ENCODE peak calls at places on chromosome 5, in nine cellular contexts. W is left lung; V is heart left ventricle; Z is prostate gland; X is left ventricle myocardium inferior; L is endodermal cell; S is astrocyte; Y is sigmoid colon; J is CD8-positive, alpha-beta T cell. Q is an unnamed sample. For H3K4me1, the result is how much of the 10 kb centered on the place peaks cover.

GRCh38 chr5:135320718-135321484 is 78.1 kb downstream of the MACROH2A1 start:
- DNase-seq in W (no peak), S (no peak), X (no peak), L (peak), V (no peak), Z (no peak), Y (no peak), J (no peak), Q (no peak)

GRCh38 chr5:157217289-157218024 is 36.8 kb downstream of the ITK start:
- DNase-seq in W (no peak), J (no peak), S (no peak), V (no peak), X (no peak), Y (no peak), Z (no peak), L (no peak), Q (no peak)

GRCh38 chr5:318341-318897 is 3.1 kb upstream of the AHRR start:
- DNase-seq in Z (no peak), W (no peak), V (no peak), S (peak), X (no peak), Y (no peak), L (no peak), J (no peak), Q (no peak)

GRCh38 chr5:133716475-133717183 is 104.3 kb upstream of the FSTL4 start:
- DNase-seq in J (no peak), X (no peak), Y (no peak), Z (no peak), S (no peak), L (no peak), W (no peak), V (no peak), Q (no peak)

GRCh38 chr5:27312291-27312690 is 273.9 kb upstream of the CDH9 start:
- DNase-seq in S (no peak), Z (no peak), X (no peak), Y (no peak), J (no peak), L (no peak), W (no peak), V (no peak), Q (no peak)

GRCh38 chr5:74016373-74016772 is 390.4 kb downstream of the ARHGEF28 start:
- DNase-seq in S (no peak), V (no peak), Z (no peak), Y (no peak), X (no peak), L (peak), J (no peak), W (no peak), Q (no peak)

GRCh38 chr5:93571111-93571977 is 9.7 kb downstream of the NR2F1-AS1 start:
- DNase-seq in V (no peak), S (no peak), L (peak), J (no peak), Y (no peak), Z (no peak), W (no peak), X (no peak), Q (no peak)

GRCh38 chr5:95872333-95873268 is 50.1 kb upstream of the GLRX start:
- DNase-seq in S (no peak), V (no peak), Y (no peak), L (no peak), J (no peak), X (no peak), Z (no peak), W (no peak), Q (no peak)

GRCh38 chr5:14469485-14470377 is 111.9 kb upstream of the OTULINL start:
- DNase-seq in W (no peak), V (no peak), Z (no peak), J (no peak), X (no peak), L (no peak), S (no peak), Y (no peak), Q (no peak)

GRCh38 chr5:68368686-68369359 is 153.3 kb downstream of the PIK3R1 start:
- DNase-seq in J (no peak), Y (no peak), V (no peak), S (peak), X (no peak), W (no peak), L (no peak), Z (no peak), Q (no peak)

GRCh38 chr5:115096034-115096769 is 73.5 kb downstream of the TRIM36 start:
- DNase-seq in Z (no peak), X (no peak), L (no peak), J (no peak), V (no peak), Y (no peak), S (no peak), W (no peak), Q (no peak)

GRCh38 chr5:93978222-93978621 is 236.8 kb upstream of the POU5F2 start:
- DNase-seq in V (no peak), J (no peak), Z (no peak), S (no peak), W (no peak), X (no peak), L (no peak), Y (no peak), Q (no peak)

GRCh38 chr5:73311291-73312110 is 137.1 kb downstream of the FOXD1 start:
- DNase-seq in X (no peak), V (peak), W (no peak), S (peak), Z (no peak), Y (no peak), L (peak), J (no peak), Q (peak)

GRCh38 chr5:35815089-35815936 is 41.4 kb upstream of the IL7R start:
- DNase-seq in Z (no peak), J (no peak), S (no peak), X (no peak), V (no peak), Y (no peak), W (no peak), L (peak), Q (no peak)

GRCh38 chr5:104800440-104801048 is 1238.0 kb upstream of the NUDT12 start:
- DNase-seq in L (peak), V (no peak), W (no peak), X (no peak), S (no peak), Z (no peak), J (no peak), Y (no peak), Q (no peak)

GRCh38 chr5:56060276-56061110 is 65.7 kb upstream of the IL6ST start:
- DNase-seq in Z (no peak), V (no peak), W (no peak), X (no peak), S (peak), J (no peak), Y (no peak), L (no peak), Q (no peak)

GRCh38 chr5:155954739-155955445 is 372.1 kb upstream of the SGCD start:
- DNase-seq in Y (no peak), X (no peak), Z (no peak), V (no peak), J (no peak), S (peak), L (no peak), W (no peak), Q (no peak)

GRCh38 chr5:95102687-95103086 is 182.2 kb downstream of the MCTP1 start:
- DNase-seq in S (no peak), V (no peak), X (no peak), W (no peak), Y (no peak), Z (no peak), L (no peak), J (no peak), Q (no peak)

GRCh38 chr5:17882760-17883488 is 248.7 kb downstream of the TAF11L14 start:
- DNase-seq in X (no peak), S (peak), Z (peak), Y (no peak), V (no peak), L (peak), J (no peak), W (no peak), Q (no peak)

GRCh38 chr5:87997662-87998061 is 271.0 kb downstream of the TMEM161B start:
- DNase-seq in Y (no peak), Z (no peak), L (no peak), W (no peak), J (no peak), V (no peak), X (no peak), S (no peak), Q (no peak)
- H3K4me1 ChIP-seq in Y (under half), Z (under half), L (under half), W (under half), J (under half), V (under half), X (under half), S (under half), Q (under half)

DNA sequence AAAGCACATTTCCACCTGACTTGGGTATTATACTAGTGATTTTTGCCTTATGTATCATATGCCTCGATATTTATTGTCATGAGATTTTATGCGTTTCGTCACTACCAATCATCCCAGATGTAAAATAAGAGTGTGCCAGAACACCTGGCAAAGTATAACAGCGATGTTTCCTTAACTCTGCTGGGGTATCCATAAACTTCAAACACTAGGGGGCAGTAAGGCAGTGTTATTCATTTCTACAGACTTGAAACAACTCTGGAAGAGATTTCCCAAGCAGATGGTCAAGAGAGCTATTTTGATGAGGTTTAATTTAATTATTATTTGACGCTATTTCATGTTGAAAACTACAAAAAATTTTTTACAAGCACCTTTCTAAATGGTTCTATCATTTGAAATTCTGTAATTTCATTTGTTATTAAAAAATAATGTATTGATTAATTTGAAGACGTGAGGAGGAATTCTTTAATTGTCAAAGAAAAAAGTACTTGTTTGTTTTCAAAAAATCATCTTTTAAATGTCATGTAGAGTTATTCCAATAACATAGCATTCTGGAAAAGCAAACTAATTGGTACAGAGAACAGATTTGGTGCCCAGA is 388.5 kb upstream of the CTNND2 start:
- DNase-seq in L (peak), Z (no peak), V (no peak), W (no peak), S (peak), J (no peak), Y (no peak), X (no peak), Q (no peak)
- TF ChIP-seq CTCF in L (peak), Z (no peak), V (no peak), W (no peak), S (peak), J (no peak), Y (no peak), X (no peak), Q (no peak)

GRCh38 chr5:62130107-62130506 is 175.9 kb upstream of the KIF2A start:
- DNase-seq in Z (no peak), W (no peak), V (no peak), J (no peak), S (no peak), Y (no peak), X (no peak), L (no peak), Q (no peak)

GRCh38 chr5:62134811-62135210 is 171.2 kb upstream of the KIF2A start:
- DNase-seq in J (no peak), L (no peak), X (no peak), S (no peak), W (no peak), Y (no peak), V (no peak), Z (no peak), Q (no peak)

GRCh38 chr5:62133426-62133825 is 172.6 kb upstream of the KIF2A start:
- DNase-seq in Y (no peak), V (no peak), X (no peak), Z (no peak), W (no peak), L (no peak), J (no peak), S (no peak), Q (no peak)

GRCh38 chr5:62127098-62127736 is 178.8 kb upstream of the KIF2A start:
- DNase-seq in L (no peak), W (no peak), X (no peak), Z (no peak), J (no peak), V (no peak), S (no peak), Y (no peak), Q (no peak)

DNA sequence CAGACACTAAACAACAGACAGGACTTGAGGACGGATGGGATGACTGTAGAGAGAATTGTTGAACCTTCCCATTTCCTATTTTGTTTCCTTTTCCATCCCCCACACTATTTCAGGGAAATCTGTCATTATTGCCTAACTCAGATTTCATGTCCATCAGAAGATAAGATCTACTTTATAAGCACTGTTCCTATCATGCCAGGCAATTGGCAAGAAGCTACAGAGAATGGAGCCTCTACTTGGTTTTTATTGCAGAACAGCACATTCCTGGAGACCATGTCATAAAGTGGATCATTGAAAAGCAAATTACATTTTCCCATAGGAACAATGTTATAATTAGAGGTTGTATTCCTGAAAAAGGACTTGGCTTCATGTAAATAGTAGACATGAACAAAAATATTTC is 173.7 kb upstream of the KIF2A start:
- DNase-seq in L (no peak), W (no peak), S (no peak), J (no peak), Y (no peak), V (no peak), X (no peak), Z (no peak), Q (no peak)
- H3K4me3 ChIP-seq in L (no peak), W (no peak), S (no peak), J (no peak), Y (no peak), V (no peak), X (no peak), Z (no peak), Q (no peak)

GRCh38 chr5:67161767-67162166 is 34.8 kb downstream of the CD180 start:
- DNase-seq in J (no peak), X (no peak), L (no peak), W (no peak), V (no peak), Z (no peak), S (no peak), Y (no peak), Q (no peak)

GRCh38 chr5:67163231-67163756 is 33.3 kb downstream of the CD180 start:
- DNase-seq in L (peak), J (no peak), Y (no peak), Z (no peak), X (no peak), V (no peak), S (no peak), W (no peak), Q (peak)

GRCh38 chr5:67165524-67166459 is 30.8 kb downstream of the CD180 start:
- DNase-seq in W (peak), J (peak), Y (peak), L (peak), X (peak), V (peak), S (peak), Z (peak), Q (peak)

GRCh38 chr5:67164856-67165523 is 31.6 kb downstream of the CD180 start:
- DNase-seq in X (no peak), Z (no peak), L (no peak), S (no peak), W (no peak), Y (no peak), J (no peak), V (no peak), Q (peak)

GRCh38 chr5:67163863-67164595 is 32.6 kb downstream of the CD180 start:
- DNase-seq in J (no peak), W (no peak), V (no peak), L (no peak), Z (no peak), S (no peak), X (no peak), Y (no peak), Q (no peak)
- H3K4me1 ChIP-seq in J (half or more), W (under half), V (under half), L (under half), Z (under half), S (under half), X (under half), Y (under half), Q (under half)

GRCh38 chr5:169091396-169091980 is 209.5 kb downstream of the SLIT3 start:
- DNase-seq in S (no peak), Z (no peak), W (no peak), X (no peak), V (no peak), L (no peak), J (no peak), Y (no peak), Q (no peak)

GRCh38 chr5:169084775-169085566 is 216.0 kb downstream of the SLIT3 start:
- DNase-seq in L (peak), Y (no peak), J (no peak), W (no peak), X (no peak), Z (no peak), S (no peak), V (no peak), Q (no peak)

GRCh38 chr5:169085656-169086055 is 215.3 kb downstream of the SLIT3 start:
- DNase-seq in L (no peak), J (no peak), S (no peak), Z (no peak), V (no peak), X (no peak), Y (no peak), W (no peak), Q (no peak)

GRCh38 chr5:169088032-169088726 is 212.8 kb downstream of the SLIT3 start:
- DNase-seq in Y (no peak), S (no peak), V (no peak), W (no peak), J (no peak), X (no peak), Z (no peak), L (no peak), Q (no peak)

DNA sequence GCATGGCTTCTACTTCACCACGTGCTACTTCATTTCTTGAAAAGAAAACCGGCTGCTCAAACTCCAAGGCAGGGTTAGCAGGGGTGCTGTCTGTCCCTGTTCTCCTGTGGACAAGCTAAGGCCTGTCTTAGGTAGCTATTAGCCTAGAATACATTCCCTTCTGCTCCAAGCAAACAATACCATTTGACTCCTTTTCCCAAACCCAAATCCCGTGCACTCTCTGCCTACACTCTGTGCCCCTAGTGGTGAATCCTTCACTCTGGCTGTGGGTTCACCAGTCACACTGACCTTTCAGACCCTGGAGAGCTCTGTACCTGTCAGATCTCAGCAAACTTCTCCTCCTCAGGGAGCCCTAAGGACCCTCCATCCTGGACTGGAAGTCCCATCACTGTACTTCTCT is 211.6 kb downstream of the SLIT3 start:
- DNase-seq in W (no peak), Y (no peak), Z (peak), L (peak), V (no peak), X (no peak), S (no peak), J (no peak), Q (no peak)
- TF ChIP-seq CTCF in W (no peak), Y (no peak), Z (no peak), L (peak), V (no peak), X (no peak), S (no peak), J (no peak), Q (no peak)

GRCh38 chr5:142432961-142433360 is 108.1 kb upstream of the SPRY4 start:
- DNase-seq in V (no peak), W (no peak), S (no peak), Z (no peak), X (no peak), L (peak), Y (no peak), J (peak), Q (no peak)
- H3K4me3 ChIP-seq in V (no peak), W (no peak), S (no peak), Z (no peak), X (no peak), L (no peak), Y (no peak), J (no peak), Q (no peak)

GRCh38 chr5:78574157-78574673 is 74.4 kb downstream of the LHFPL2 start:
- DNase-seq in Z (no peak), L (no peak), Y (no peak), J (no peak), V (no peak), S (no peak), X (no peak), W (peak), Q (no peak)

GRCh38 chr5:78577992-78578391 is 70.6 kb downstream of the LHFPL2 start:
- DNase-seq in V (no peak), Y (no peak), W (no peak), S (no peak), L (no peak), Z (no peak), J (no peak), X (no peak), Q (no peak)

GRCh38 chr5:78574731-78575161 is 73.8 kb downstream of the LHFPL2 start:
- DNase-seq in J (no peak), S (peak), W (no peak), L (no peak), V (peak), X (no peak), Z (no peak), Y (no peak), Q (no peak)

GRCh38 chr5:78576376-78576775 is 72.2 kb downstream of the LHFPL2 start:
- DNase-seq in L (no peak), W (no peak), X (no peak), J (no peak), Y (no peak), V (no peak), Z (no peak), S (no peak), Q (no peak)

DNA sequence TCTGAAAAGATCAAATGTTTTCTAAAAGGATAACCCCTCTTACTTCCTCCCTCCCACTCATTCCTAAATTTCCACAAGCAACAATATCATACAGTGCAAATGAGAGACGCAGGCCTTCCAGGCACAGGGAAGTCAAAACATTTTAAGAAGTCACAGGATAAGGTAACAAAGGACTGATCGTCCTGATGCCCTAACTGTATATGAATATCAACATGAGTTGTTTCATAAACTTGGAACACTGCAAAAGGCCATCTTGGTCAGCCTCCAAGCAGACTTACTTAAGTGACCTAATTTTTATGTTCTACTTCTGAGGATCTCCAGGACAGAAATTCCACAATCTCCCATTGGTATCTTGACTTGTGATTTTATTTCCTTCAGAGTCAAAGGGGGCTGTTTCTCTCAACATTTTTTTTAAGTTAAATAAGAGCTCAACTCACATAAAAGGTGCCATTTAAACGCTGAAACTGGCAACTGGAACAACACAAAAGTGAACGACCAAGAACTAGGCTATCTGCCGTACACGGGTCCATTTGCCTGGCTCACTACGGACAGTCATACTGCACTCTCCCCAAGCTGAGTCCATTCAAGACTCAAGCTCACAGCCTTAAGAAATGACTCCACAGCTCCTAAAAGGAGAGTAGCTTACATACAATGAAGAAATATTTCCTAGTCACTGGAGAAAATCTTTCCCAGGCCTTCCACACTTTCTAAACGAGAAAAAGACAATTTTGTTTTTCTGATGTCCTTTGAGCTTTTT is 71.3 kb downstream of the LHFPL2 start:
- DNase-seq in V (no peak), J (no peak), Z (no peak), X (no peak), Y (peak), S (no peak), L (no peak), W (no peak), Q (no peak)
- H3K4me1 ChIP-seq in V (under half), J (under half), Z (under half), X (half or more), Y (under half), S (under half), L (under half), W (under half), Q (under half)

GRCh38 chr5:6759401-6759800 is 46.2 kb downstream of the TENT4A start:
- DNase-seq in Z (no peak), S (no peak), L (peak), V (no peak), W (no peak), Y (peak), J (no peak), X (no peak), Q (peak)
- TF ChIP-seq CTCF in Z (no peak), S (no peak), L (peak), V (no peak), W (no peak), Y (no peak), J (no peak), X (no peak), Q (peak)

Q was measured in kidney.